ENCODE peak calls at places on chromosomes 2 and 18, in four cellular contexts. Z is effector memory CD4-positive, alpha-beta T cell; O is prostate gland; U is psoas muscle. A is an unnamed sample. For H3K27me3, the result is how much of the 10 kb centered on the place peaks cover.

GRCh38 chr2:26477126-26477910 is 606 bp downstream of the OTOF start:
- DNase-seq in Z (no peak), O (no peak), U (no peak), A (no peak)

GRCh38 chr2:85799215-85799956 is 45.6 kb downstream of the ATOH8 start:
- DNase-seq in Z (no peak), O (no peak), U (no peak), A (no peak)

GRCh38 chr2:61588566-61588965 is 50.4 kb upstream of the XPO1 start:
- DNase-seq in Z (no peak), O (no peak), U (no peak), A (no peak)

GRCh38 chr2:135913726-135914365 is 37.6 kb upstream of the MCM6 start:
- DNase-seq in Z (peak), O (no peak), U (no peak), A (peak)

GRCh38 chr2:202091476-202091875 is 18.4 kb downstream of the KIAA2012 start:
- DNase-seq in Z (no peak), O (no peak), U (no peak), A (no peak)

GRCh38 chr2:209472386-209472832 is 48.6 kb downstream of the MAP2 start:
- DNase-seq in Z (no peak), O (no peak), U (no peak), A (no peak)

GRCh38 chr18:5890606-5891360 is 4.5 kb downstream of the TMEM200C start:
- DNase-seq in Z (no peak), O (no peak), U (peak), A (no peak)

GRCh38 chr2:157322432-157322831 is 3.2 kb downstream of the ERMN start:
- DNase-seq in Z (no peak), O (no peak), U (no peak), A (no peak)

GRCh38 chr18:68263481-68263880 is 451.4 kb downstream of the TMX3 start:
- DNase-seq in Z (no peak), O (no peak), U (no peak), A (peak)

GRCh38 chr2:39602616-39603015 is 63.1 kb upstream of the TMEM178A start:
- DNase-seq in Z (no peak), O (no peak), U (no peak), A (no peak)

GRCh38 chr18:59142274-59142673 is 2.6 kb downstream of the SEC11C start:
- DNase-seq in Z (no peak), O (no peak), U (no peak), A (no peak)

GRCh38 chr18:49980869-49981268 is 167.5 kb upstream of the ACAA2 start:
- DNase-seq in Z (no peak), O (no peak), U (no peak), A (no peak)

GRCh38 chr2:179455824-179456223 is 191.2 kb upstream of the SESTD1 start:
- DNase-seq in Z (no peak), O (no peak), U (no peak), A (peak)

GRCh38 chr2:54680397-54681032 is 42.9 kb upstream of the EML6 start:
- DNase-seq in Z (no peak), O (no peak), U (no peak), A (no peak)

GRCh38 chr2:190615555-190616200 is 33.2 kb upstream of the NAB1 start:
- DNase-seq in Z (no peak), O (no peak), U (no peak), A (no peak)

GRCh38 chr2:111912547-111912946 is 14.1 kb downstream of the MERTK start:
- DNase-seq in Z (no peak), O (no peak), U (no peak), A (no peak)

GRCh38 chr2:134657650-134658250 is 61.0 kb downstream of the TMEM163 start:
- DNase-seq in Z (no peak), O (no peak), U (no peak), A (no peak)

GRCh38 chr2:240997141-240997855 is 1.1 kb upstream of the SNED1 start:
- DNase-seq in Z (no peak), O (peak), U (peak), A (peak)

GRCh38 chr2:137963535-137964065 is 673 bp upstream of the HNMT start:
- DNase-seq in Z (no peak), O (no peak), U (no peak), A (no peak)

GRCh38 chr2:105369777-105370690 is 28.8 kb downstream of the FHL2 start:
- DNase-seq in Z (peak), O (peak), U (peak), A (peak)

DNA sequence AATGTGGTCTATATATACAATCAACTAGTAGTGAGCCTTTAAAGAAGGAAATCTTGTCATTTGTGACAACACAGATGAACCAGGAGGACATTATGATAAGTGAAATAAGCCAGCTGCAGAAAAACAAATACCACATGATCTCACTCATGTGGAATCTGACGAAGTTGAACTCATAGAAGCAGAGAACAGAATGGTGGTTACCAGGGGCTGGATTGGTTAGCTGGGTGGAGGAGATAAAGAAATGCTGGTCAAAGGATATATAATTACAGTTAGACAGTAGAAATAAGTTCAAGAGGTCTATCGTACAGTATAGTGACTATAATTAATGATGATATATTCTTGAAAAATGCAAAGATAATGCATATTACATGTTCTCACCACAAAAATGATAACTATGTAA is 267.9 kb downstream of the FBXO15 start:
- DNase-seq in Z (no peak), O (no peak), U (no peak), A (peak)
- H3K4me3 ChIP-seq in Z (no peak), O (no peak), U (no peak), A (no peak)

GRCh38 chr2:37571571-37572136 is 99.8 kb downstream of the CDC42EP3 start:
- DNase-seq in Z (no peak), O (no peak), U (no peak), A (no peak)
- H3K27ac ChIP-seq in Z (no peak), O (no peak), U (peak), A (peak)

GRCh38 chr2:128783896-128784295 is 465.2 kb upstream of the HS6ST1 start:
- DNase-seq in Z (no peak), O (no peak), U (no peak), A (no peak)
- H3K27me3 ChIP-seq in Z (under half), O (under half), U (under half), A (under half)

GRCh38 chr2:196586511-196586991 is 53.0 kb upstream of the CCDC150 start:
- DNase-seq in Z (no peak), O (no peak), U (no peak), A (peak)
- H3K4me3 ChIP-seq in Z (no peak), O (no peak), U (no peak), A (no peak)

GRCh38 chr18:25786778-25787177 is 303.6 kb downstream of the SS18 start:
- DNase-seq in Z (no peak), O (no peak), U (no peak), A (peak)
- H3K27ac ChIP-seq in Z (no peak), O (no peak), U (no peak), A (peak)

DNA sequence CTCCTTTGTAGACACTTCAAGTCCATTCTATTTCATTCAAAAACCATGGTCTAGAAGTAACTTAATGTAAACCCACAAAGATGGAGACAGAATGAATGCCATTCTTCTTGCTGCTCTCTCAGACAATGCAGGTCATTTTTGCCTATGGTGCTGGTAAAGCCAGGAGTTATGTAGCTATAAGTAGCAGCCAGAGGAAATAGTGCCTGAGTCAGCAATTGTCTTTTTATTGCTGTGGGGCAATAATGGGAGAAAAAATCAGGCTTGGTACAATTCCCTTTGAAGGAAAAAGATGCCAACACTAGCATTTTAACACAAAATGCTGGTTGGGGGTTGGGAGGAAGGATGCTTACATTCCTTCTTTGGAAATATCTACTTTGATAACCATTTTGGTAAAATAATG is 43.5 kb downstream of the SCN1A start:
- DNase-seq in Z (no peak), O (no peak), U (no peak), A (no peak)
- H3K27me3 ChIP-seq in Z (under half), O (under half), U (under half), A (under half)

GRCh38 chr2:233331536-233331935 is 22.8 kb upstream of the DGKD start:
- DNase-seq in Z (peak), O (peak), U (peak), A (no peak)
- H3K4me3 ChIP-seq in Z (no peak), O (no peak), U (no peak), A (no peak)

DNA sequence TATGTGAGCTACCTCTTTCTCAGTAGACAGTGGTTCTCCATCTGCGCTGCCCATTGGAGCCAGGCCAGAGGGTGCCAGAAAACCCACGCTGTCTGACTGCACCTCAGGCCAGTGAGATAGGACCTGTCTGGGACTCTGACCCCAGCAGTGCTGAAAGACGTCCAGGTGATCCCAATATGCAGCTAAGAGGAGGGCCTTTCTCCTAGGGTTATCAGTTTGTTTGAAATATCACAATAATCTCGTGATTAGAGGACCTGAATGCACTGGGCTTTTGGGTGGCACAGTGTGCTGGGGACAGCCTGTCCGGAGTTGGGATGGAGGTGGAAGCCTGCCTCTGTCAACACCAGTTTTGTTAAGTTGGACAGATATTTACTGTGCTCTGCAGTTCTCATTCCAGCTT is 216.3 kb downstream of the LDLRAD4 start:
- DNase-seq in Z (no peak), O (no peak), U (no peak), A (no peak)
- H3K27ac ChIP-seq in Z (peak), O (no peak), U (no peak), A (no peak)

DNA sequence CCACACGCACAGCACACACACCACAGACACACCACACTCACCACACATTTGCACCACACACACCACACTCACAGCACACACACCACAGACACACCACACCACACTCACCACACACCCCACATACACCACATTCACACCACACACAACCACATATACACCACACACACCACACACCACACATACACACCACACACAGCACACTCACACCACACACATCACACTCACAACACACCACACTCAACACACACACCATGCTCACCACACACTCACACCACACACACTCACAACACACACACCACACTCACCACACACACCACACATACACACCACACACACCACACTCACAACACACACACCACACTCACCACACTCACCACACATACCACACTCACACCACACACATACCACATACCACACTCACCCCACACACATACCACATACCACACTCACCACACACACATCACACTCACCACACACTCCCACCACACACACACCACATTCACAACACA is 60.1 kb downstream of the SDC1 start:
- DNase-seq in Z (no peak), O (no peak), U (no peak), A (no peak)
- H3K27me3 ChIP-seq in Z (under half), O (under half), U (under half), A (under half)

A was measured in brain microvascular endothelial cell.